ENCODE peak calls at places on chromosomes 12 and 14, in seven cellular contexts. K is NCI-H1417; Z is fibroblast of pulmonary artery; A is non-pigmented ciliary epithelial cell; L is NCI-H1048; V is mesothelial cell of epicardium; D is stimulated activated CD8-positive, alpha-beta memory T cell treated with anti-CD3 and anti-CD28 coated beads, Interleukin-15, amount 100 ng/mL, for 24 hours. U is an unnamed sample.

GRCh38 chr14:71050227-71050823 is 143.1 kb downstream of the PCNX1 start:
- DNase-seq in D (no peak), Z (peak), V (no peak), K (no peak), A (no peak), L (no peak), U (no peak)

GRCh38 chr12:5272061-5272820 is 159.7 kb upstream of the NTF3 start:
- DNase-seq in D (no peak), Z (no peak), V (no peak), L (no peak), K (no peak), A (no peak), U (no peak)

GRCh38 chr14:50452979-50453705 is 56.5 kb upstream of the CDKL1 start:
- DNase-seq in V (no peak), L (no peak), A (peak), K (no peak), Z (peak), D (no peak), U (no peak)

GRCh38 chr12:131908716-131909595 is 14.5 kb downstream of the ULK1 start:
- DNase-seq in K (no peak), Z (no peak), L (no peak), A (no peak), V (no peak), D (no peak), U (no peak)

GRCh38 chr12:105764216-105764835 is 374.4 kb downstream of the NUAK1 start:
- DNase-seq in D (no peak), K (no peak), L (no peak), V (no peak), A (no peak), Z (no peak), U (no peak)

GRCh38 chr12:2998789-2999264 is 39.6 kb downstream of the TEAD4 start:
- DNase-seq in Z (peak), L (no peak), K (no peak), A (peak), D (no peak), V (no peak), U (no peak)

GRCh38 chr12:113268136-113268535 is 46.9 kb downstream of the TPCN1 start:
- DNase-seq in V (no peak), Z (no peak), D (no peak), A (no peak), K (no peak), L (no peak), U (no peak)

GRCh38 chr12:52401526-52401925 is 4.6 kb downstream of the KRT82 start:
- DNase-seq in A (no peak), V (no peak), L (no peak), D (no peak), Z (no peak), K (no peak), U (no peak)

GRCh38 chr14:48333221-48333910 is 658.0 kb upstream of the MDGA2 start:
- DNase-seq in A (no peak), Z (no peak), V (no peak), L (no peak), K (no peak), D (no peak), U (no peak)

U was measured in lung.